ENCODE peak calls at places on chromosomes 6 and 20, in seven cellular contexts. Z is hepatocyte, T is GM04504, Y is A549, Q is NCI-H510A, N is HFFc6, R is K562. M is an unnamed sample.

GRCh38 chr6:95518630-95519227 is 58.6 kb upstream of the MANEA start:
- DNase-seq in Z (no peak), T (no peak), Y (no peak), Q (no peak), N (no peak), R (peak), M (no peak)

GRCh38 chr6:30826961-30827342 is 57.4 kb upstream of the DDR1 start:
- DNase-seq in Z (peak), T (no peak), Y (peak), Q (no peak), N (no peak), R (no peak), M (no peak)

GRCh38 chr6:54681987-54682386 is 164.6 kb upstream of the FAM83B start:
- DNase-seq in Z (no peak), T (peak), Y (peak), Q (no peak), N (peak), R (no peak), M (peak)

GRCh38 chr6:39804666-39805065 is 12.5 kb downstream of the DAAM2 start:
- DNase-seq in Z (peak), T (no peak), Y (no peak), Q (no peak), N (peak), R (no peak), M (peak)

GRCh38 chr20:32244150-32244823 is 33.2 kb upstream of the KIF3B start:
- DNase-seq in Z (no peak), T (no peak), Y (no peak), Q (no peak), N (no peak), R (no peak), M (peak)

GRCh38 chr6:135812085-135812526 is 39.4 kb upstream of the PDE7B start:
- DNase-seq in Z (no peak), T (no peak), Y (peak), Q (no peak), N (peak), R (no peak), M (peak)

GRCh38 chr6:113697642-113698410 is 159.3 kb upstream of the MARCKS start:
- DNase-seq in Z (no peak), T (peak), Y (no peak), Q (no peak), N (peak), R (no peak), M (no peak)

GRCh38 chr20:11687546-11688292 is 230.0 kb upstream of the BTBD3 start:
- DNase-seq in Z (peak), T (no peak), Y (peak), Q (no peak), N (no peak), R (no peak), M (no peak)

GRCh38 chr20:31587545-31588389 is 17.3 kb upstream of the ID1 start:
- DNase-seq in Z (peak), T (no peak), Y (no peak), Q (no peak), N (no peak), R (peak), M (peak)

GRCh38 chr20:10596726-10597125 is 77.1 kb downstream of the JAG1 start:
- DNase-seq in Z (no peak), T (no peak), Y (peak), Q (no peak), N (peak), R (no peak), M (no peak)

GRCh38 chr6:2819891-2820814 is 21.5 kb downstream of the SERPINB1 start:
- DNase-seq in Z (no peak), T (no peak), Y (no peak), Q (no peak), N (no peak), R (no peak), M (no peak)

GRCh38 chr6:130239755-130240154 is 17.0 kb upstream of the SAMD3 start:
- DNase-seq in Z (no peak), T (no peak), Y (no peak), Q (no peak), N (no peak), R (no peak), M (no peak)

GRCh38 chr6:113995632-113996031 is 24.7 kb upstream of the HDAC2 start:
- DNase-seq in Z (peak), T (peak), Y (peak), Q (peak), N (peak), R (no peak), M (peak)

GRCh38 chr6:97594834-97595233 is 311.8 kb upstream of the MMS22L start:
- DNase-seq in Z (no peak), T (peak), Y (no peak), Q (no peak), N (peak), R (no peak), M (peak)

GRCh38 chr6:145372671-145373123 is 362.6 kb downstream of the EPM2A start:
- DNase-seq in Z (no peak), T (peak), Y (no peak), Q (no peak), N (peak), R (no peak), M (no peak)

GRCh38 chr6:123803862-123804681 is at the start of gene NKAIN2:
- DNase-seq in Z (peak), T (no peak), Y (no peak), Q (peak), N (no peak), R (no peak), M (no peak)

GRCh38 chr20:58906894-58907293 is 54.4 kb downstream of the GNAS start:
- DNase-seq in Z (no peak), T (no peak), Y (no peak), Q (no peak), N (peak), R (no peak), M (no peak)

GRCh38 chr20:47335251-47336012 is 21.1 kb downstream of the ZMYND8 start:
- DNase-seq in Z (no peak), T (no peak), Y (no peak), Q (no peak), N (no peak), R (no peak), M (no peak)

GRCh38 chr6:63565727-63566625 is 6.3 kb upstream of the LOC128125822 start:
- DNase-seq in Z (no peak), T (no peak), Y (no peak), Q (no peak), N (no peak), R (no peak), M (no peak)

GRCh38 chr20:45444050-45444449 is 25.5 kb upstream of the WFDC2 start:
- DNase-seq in Z (no peak), T (no peak), Y (no peak), Q (no peak), N (no peak), R (no peak), M (no peak)

GRCh38 chr6:106098383-106099234 is 12.5 kb downstream of the PRDM1 start:
- DNase-seq in Z (peak), T (no peak), Y (peak), Q (no peak), N (peak), R (peak), M (no peak)

GRCh38 chr6:39543117-39543516 is 182.1 kb downstream of the KIF6 start:
- DNase-seq in Z (peak), T (no peak), Y (no peak), Q (no peak), N (no peak), R (no peak), M (peak)

GRCh38 chr6:12353731-12354130 is 63.6 kb downstream of the EDN1 start:
- DNase-seq in Z (no peak), T (no peak), Y (no peak), Q (no peak), N (no peak), R (no peak), M (peak)

GRCh38 chr6:16150098-16150497 is 21.2 kb downstream of the MYLIP start:
- DNase-seq in Z (no peak), T (no peak), Y (no peak), Q (no peak), N (no peak), R (no peak), M (no peak)

GRCh38 chr20:48921883-48922867 is 664 bp downstream of the ARFGEF2 start:
- DNase-seq in Z (peak), T (no peak), Y (peak), Q (peak), N (peak), R (peak), M (peak)

GRCh38 chr6:89146748-89147715 is 1.2 kb downstream of the PM20D2 start:
- DNase-seq in Z (peak), T (no peak), Y (peak), Q (no peak), N (peak), R (no peak), M (no peak)

GRCh38 chr6:6749791-6750434 is 161.4 kb downstream of the LY86 start:
- DNase-seq in Z (peak), T (peak), Y (peak), Q (no peak), N (peak), R (peak), M (peak)

GRCh38 chr20:62675156-62675871 is 33.0 kb downstream of the SLCO4A1 start:
- DNase-seq in Z (no peak), T (peak), Y (no peak), Q (no peak), N (peak), R (no peak), M (peak)

GRCh38 chr6:85552652-85553051 is 41.0 kb downstream of the SNX14 start:
- DNase-seq in Z (no peak), T (no peak), Y (no peak), Q (no peak), N (no peak), R (no peak), M (no peak)

M was measured in MG63.